ENCODE peak calls at places on chromosomes 13 and 19, in nine cellular contexts. J, X, U, Y, M, E, Q, C and B are unnamed samples.

GRCh38 chr13:63124863-63125262 is 1709.2 kb upstream of the PCDH20 start:
- DNase-seq in J (no peak), X (no peak), U (peak; percentile 36), Y (peak; percentile 52), M (no peak), E (peak; percentile 20), Q (no peak), C (no peak), B (no peak)

GRCh38 chr19:31600731-31601295 is 251.6 kb upstream of the TSHZ3 start:
- DNase-seq in J (no peak), X (no peak), U (no peak), Y (no peak), M (no peak), E (no peak), Q (no peak), C (no peak), B (no peak)

GRCh38 chr19:17652627-17653026 is 35.5 kb downstream of the UNC13A start:
- DNase-seq in J (no peak), X (no peak), U (no peak), Y (no peak), M (no peak), E (no peak), Q (no peak), C (no peak), B (no peak)

GRCh38 chr13:24362435-24362951 is 53.1 kb downstream of the C1QTNF9 start:
- DNase-seq in J (no peak), X (no peak), U (no peak), Y (no peak), M (no peak), E (no peak), Q (no peak), C (no peak), B (no peak)

GRCh38 chr19:40954573-40954972 is 36.5 kb upstream of the CYP2B6 start:
- DNase-seq in J (no peak), X (no peak), U (peak; percentile 12), Y (peak; percentile 7), M (no peak), E (peak; percentile 51), Q (no peak), C (no peak), B (no peak)

GRCh38 chr13:42574011-42574410 is at the start of gene TNFSF11:
- DNase-seq in J (no peak), X (no peak), U (no peak), Y (no peak), M (no peak), E (no peak), Q (no peak), C (no peak), B (no peak)

GRCh38 chr13:111187879-111188643 is 73.0 kb downstream of the ARHGEF7 start:
- DNase-seq in J (no peak), X (no peak), U (peak; percentile 63), Y (peak; percentile 64), M (peak; percentile 77), E (no peak), Q (no peak), C (no peak), B (no peak)

GRCh38 chr13:50993908-50994307 is 84.3 kb downstream of the RNASEH2B start:
- DNase-seq in J (no peak), X (no peak), U (no peak), Y (peak; percentile 65), M (no peak), E (no peak), Q (no peak), C (no peak), B (no peak)

GRCh38 chr13:49248433-49249002 is 793 bp downstream of the CDADC1 start:
- DNase-seq in J (no peak), X (no peak), U (no peak), Y (peak; percentile 37), M (peak; percentile 19), E (no peak), Q (no peak), C (no peak), B (no peak)

GRCh38 chr13:38690231-38690630 is 3.4 kb downstream of the FREM2 start:
- DNase-seq in J (no peak), X (no peak), U (no peak), Y (no peak), M (no peak), E (no peak), Q (no peak), C (no peak), B (no peak)

GRCh38 chr13:112781287-112781686 is 91.4 kb downstream of the ATP11A start:
- DNase-seq in J (no peak), X (no peak), U (no peak), Y (no peak), M (no peak), E (no peak), Q (peak; percentile 17), C (no peak), B (no peak)

DNA sequence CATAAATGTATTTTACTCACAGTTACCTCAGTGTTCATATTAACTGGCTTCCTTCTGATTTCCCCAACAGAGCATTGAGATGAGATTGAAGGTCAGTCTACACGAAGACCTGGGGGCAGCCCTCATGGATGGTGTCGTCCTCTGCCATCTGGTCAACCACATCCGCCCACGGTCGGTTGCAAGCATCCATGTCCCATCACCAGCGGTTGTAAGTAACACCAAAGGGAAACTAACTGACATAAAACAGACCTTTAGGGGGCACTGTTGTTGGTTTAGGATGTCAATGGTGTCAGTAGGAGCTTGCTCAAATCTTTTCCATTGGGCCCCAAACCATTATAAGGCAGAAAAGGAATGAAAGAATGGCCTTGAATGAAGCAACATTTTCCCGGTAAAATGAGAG is 68.2 kb downstream of the ESD start:
- DNase-seq in J (no peak), X (no peak), U (peak; percentile 25), Y (peak; percentile 42), M (no peak), E (peak; percentile 40), Q (no peak), C (no peak), B (no peak)
- TF ChIP-seq CTCF in J (no peak), X (no peak), U (peak; percentile 6), Y (peak; percentile 29), M (no peak), E (no peak), Q (no peak), C (no peak), B (peak; percentile 29)

DNA sequence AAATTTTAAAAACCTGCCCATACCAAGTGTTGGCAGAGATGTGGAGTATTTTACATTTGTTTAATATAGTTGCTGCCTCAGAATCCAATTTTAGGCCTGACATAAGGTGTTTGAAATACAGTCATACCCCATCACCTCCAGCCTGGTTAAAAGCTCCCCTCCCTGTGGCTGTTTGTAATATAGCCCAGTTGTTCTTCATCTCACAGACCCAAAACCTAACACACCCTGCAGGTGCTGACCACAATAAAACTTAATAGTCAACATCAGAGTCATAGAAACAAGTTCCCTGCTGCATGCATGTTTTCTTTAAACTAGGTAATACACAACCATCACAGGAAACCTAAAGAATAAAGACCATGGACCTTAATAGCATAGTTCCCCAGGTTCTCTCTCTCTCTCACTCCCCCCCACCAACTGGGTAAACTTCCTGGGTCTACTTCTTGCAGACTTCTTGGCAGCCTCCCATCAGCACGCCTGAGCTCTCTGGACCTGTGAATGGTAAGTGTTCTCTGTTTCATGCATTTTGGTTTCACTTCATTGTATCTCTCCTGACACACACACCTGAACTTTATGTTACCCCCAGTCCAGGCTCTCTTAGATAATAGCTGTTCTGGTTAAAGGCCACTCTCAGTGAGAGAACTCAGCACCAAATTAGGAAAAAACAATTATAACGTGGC is 1369.9 kb downstream of the EFNB2 start:
- DNase-seq in J (no peak), X (no peak), U (peak; percentile 3), Y (no peak), M (no peak), E (no peak), Q (no peak), C (no peak), B (no peak)
- TF ChIP-seq CTCF in J (no peak), X (no peak), U (no peak), Y (no peak), M (no peak), E (no peak), Q (no peak), C (no peak), B (no peak)

GRCh38 chr13:73248154-73248553 is 189.3 kb downstream of the KLF5 start:
- DNase-seq in J (no peak), X (no peak), U (no peak), Y (no peak), M (no peak), E (no peak), Q (no peak), C (no peak), B (no peak)

GRCh38 chr13:73251866-73252265 is 193.1 kb downstream of the KLF5 start:
- DNase-seq in J (no peak), X (no peak), U (no peak), Y (no peak), M (no peak), E (no peak), Q (no peak), C (no peak), B (no peak)

GRCh38 chr13:73250061-73250460 is 191.3 kb downstream of the KLF5 start:
- DNase-seq in J (no peak), X (no peak), U (no peak), Y (no peak), M (no peak), E (no peak), Q (no peak), C (no peak), B (no peak)

GRCh38 chr13:73245271-73245670 is 186.5 kb downstream of the KLF5 start:
- DNase-seq in J (no peak), X (no peak), U (no peak), Y (no peak), M (no peak), E (no peak), Q (no peak), C (no peak), B (no peak)

GRCh38 chr13:73248711-73249580 is 190.1 kb downstream of the KLF5 start:
- DNase-seq in J (no peak), X (no peak), U (peak; percentile 92), Y (peak; percentile 45), M (peak; percentile 82), E (peak; percentile 4), Q (peak; percentile 64), C (peak; percentile 49), B (no peak)
- TF ChIP-seq CTCF in J (no peak), X (no peak), U (no peak), Y (no peak), M (no peak), E (no peak), Q (no peak), C (no peak), B (no peak)

GRCh38 chr13:94331281-94331680 is 148.2 kb downstream of the DCT start:
- DNase-seq in J (no peak), X (no peak), U (no peak), Y (no peak), M (no peak), E (no peak), Q (no peak), C (no peak), B (no peak)

GRCh38 chr13:94339116-94339687 is 140.3 kb downstream of the DCT start:
- DNase-seq in J (no peak), X (no peak), U (no peak), Y (no peak), M (no peak), E (no peak), Q (no peak), C (no peak), B (no peak)

GRCh38 chr13:94333131-94333820 is 146.2 kb downstream of the DCT start:
- DNase-seq in J (no peak), X (no peak), U (no peak), Y (no peak), M (no peak), E (no peak), Q (no peak), C (no peak), B (no peak)

GRCh38 chr13:94332360-94333040 is 147.0 kb downstream of the DCT start:
- DNase-seq in J (no peak), X (no peak), U (no peak), Y (no peak), M (no peak), E (no peak), Q (no peak), C (no peak), B (no peak)

GRCh38 chr13:94335786-94336357 is 143.6 kb downstream of the DCT start:
- DNase-seq in J (no peak), X (no peak), U (peak; percentile 60), Y (no peak), M (peak; percentile 6), E (no peak), Q (no peak), C (no peak), B (peak; percentile 44)
- TF ChIP-seq CTCF in J (no peak), X (no peak), U (no peak), Y (no peak), M (no peak), E (no peak), Q (no peak), C (no peak), B (no peak)